ENCODE peak calls at places on chromosomes 1 and 21, in nine cellular contexts. One of them, this sample, is unnamed.
A peak's percentile ranks its signal among the peaks of the same experiment; 100 is the strongest.

GRCh38 chr21:42844411-42845113 is 34.8 kb downstream of the WDR4 start:
- DNase-seq in upper lobe of right lung: peak; percentile 88
- DNase-seq in uterus: no peak
- DNase-seq in astrocyte: no peak
- DNase-seq in right atrium auricular region: no peak
- DNase-seq in NT2/D1: no peak
- DNase-seq in H7: peak; percentile 42
- DNase-seq in MM.1S: no peak
- DNase-seq in BE2C: peak; percentile 6
- DNase-seq in this sample: peak; percentile 78

GRCh38 chr1:8379513-8380186 is 61.7 kb downstream of the SLC45A1 start:
- DNase-seq in upper lobe of right lung: no peak
- DNase-seq in uterus: peak; percentile 14
- DNase-seq in astrocyte: no peak
- DNase-seq in right atrium auricular region: no peak
- DNase-seq in NT2/D1: no peak
- DNase-seq in H7: peak; percentile 47
- DNase-seq in MM.1S: no peak
- DNase-seq in BE2C: no peak
- DNase-seq in this sample: no peak

GRCh38 chr1:8746554-8746953 is 70.9 kb downstream of the RERE start:
- DNase-seq in upper lobe of right lung: no peak
- DNase-seq in uterus: no peak
- DNase-seq in astrocyte: peak; percentile 35
- DNase-seq in right atrium auricular region: no peak
- DNase-seq in NT2/D1: no peak
- DNase-seq in H7: no peak
- DNase-seq in MM.1S: no peak
- DNase-seq in BE2C: no peak
- DNase-seq in this sample: no peak

GRCh38 chr1:17046043-17046657 is 7.7 kb downstream of the SDHB start:
- DNase-seq in upper lobe of right lung: no peak
- DNase-seq in uterus: no peak
- DNase-seq in astrocyte: peak; percentile 47
- DNase-seq in right atrium auricular region: no peak
- DNase-seq in NT2/D1: no peak
- DNase-seq in H7: peak; percentile 51
- DNase-seq in MM.1S: peak; percentile 47
- DNase-seq in BE2C: no peak
- DNase-seq in this sample: no peak

GRCh38 chr1:230568676-230569075 is 73.6 kb upstream of the COG2 start:
- DNase-seq in upper lobe of right lung: no peak
- DNase-seq in uterus: no peak
- DNase-seq in astrocyte: no peak
- DNase-seq in right atrium auricular region: no peak
- DNase-seq in NT2/D1: no peak
- DNase-seq in H7: no peak
- DNase-seq in MM.1S: no peak
- DNase-seq in BE2C: no peak
- DNase-seq in this sample: no peak

GRCh38 chr1:28056129-28056925 is 32.1 kb downstream of the EYA3 start:
- DNase-seq in upper lobe of right lung: no peak
- DNase-seq in uterus: no peak
- DNase-seq in astrocyte: peak; percentile 12
- DNase-seq in right atrium auricular region: no peak
- DNase-seq in NT2/D1: no peak
- DNase-seq in H7: no peak
- DNase-seq in MM.1S: no peak
- DNase-seq in BE2C: no peak
- DNase-seq in this sample: no peak

GRCh38 chr1:195550071-195550862 is 1058.0 kb downstream of the KCNT2 start:
- DNase-seq in upper lobe of right lung: no peak
- DNase-seq in uterus: no peak
- DNase-seq in astrocyte: no peak
- DNase-seq in right atrium auricular region: no peak
- DNase-seq in NT2/D1: no peak
- DNase-seq in H7: no peak
- DNase-seq in MM.1S: no peak
- DNase-seq in BE2C: no peak
- DNase-seq in this sample: no peak

GRCh38 chr1:97050501-97050900 is 328.9 kb downstream of the PTBP2 start:
- DNase-seq in upper lobe of right lung: no peak
- DNase-seq in uterus: no peak
- DNase-seq in astrocyte: peak; percentile 38
- DNase-seq in right atrium auricular region: no peak
- DNase-seq in NT2/D1: peak; percentile 5
- DNase-seq in H7: peak; percentile 24
- DNase-seq in MM.1S: no peak
- DNase-seq in BE2C: peak; percentile 47
- DNase-seq in this sample: no peak

GRCh38 chr1:184753608-184754478 is 815 bp downstream of the EDEM3 start:
- DNase-seq in upper lobe of right lung: peak; percentile 81
- DNase-seq in uterus: peak; percentile 19
- DNase-seq in astrocyte: peak; percentile 31
- DNase-seq in right atrium auricular region: peak; percentile 59
- DNase-seq in NT2/D1: no peak
- DNase-seq in H7: no peak
- DNase-seq in MM.1S: peak; percentile 49
- DNase-seq in BE2C: peak; percentile 66
- DNase-seq in this sample: peak; percentile 71

GRCh38 chr1:205286335-205286950 is 35.1 kb downstream of the NUAK2 start:
- DNase-seq in upper lobe of right lung: no peak
- DNase-seq in uterus: no peak
- DNase-seq in astrocyte: peak; percentile 82
- DNase-seq in right atrium auricular region: no peak
- DNase-seq in NT2/D1: no peak
- DNase-seq in H7: no peak
- DNase-seq in MM.1S: peak; percentile 95
- DNase-seq in BE2C: no peak
- DNase-seq in this sample: no peak

GRCh38 chr1:213274140-213274539 is 223.1 kb downstream of the RPS6KC1 start:
- DNase-seq in upper lobe of right lung: no peak
- DNase-seq in uterus: no peak
- DNase-seq in astrocyte: no peak
- DNase-seq in right atrium auricular region: no peak
- DNase-seq in NT2/D1: no peak
- DNase-seq in H7: no peak
- DNase-seq in MM.1S: peak; percentile 15
- DNase-seq in BE2C: no peak
- DNase-seq in this sample: no peak
- H3K36me3 ChIP-seq in upper lobe of right lung: no peaks in the 10 kb centered on the region
- H3K36me3 ChIP-seq in uterus: no peaks in the 10 kb centered on the region
- H3K36me3 ChIP-seq in astrocyte: no peaks in the 10 kb centered on the region
- H3K36me3 ChIP-seq in right atrium auricular region: peaks cover 18% of the 10 kb centered on the region
- H3K36me3 ChIP-seq in NT2/D1: peaks cover 5% of the 10 kb centered on the region
- H3K36me3 ChIP-seq in H7: no peaks in the 10 kb centered on the region
- H3K36me3 ChIP-seq in MM.1S: no peaks in the 10 kb centered on the region
- H3K36me3 ChIP-seq in BE2C: no peaks in the 10 kb centered on the region
- H3K36me3 ChIP-seq in this sample: peaks cover 8% of the 10 kb centered on the region

GRCh38 chr1:64163972-64164371 is 39.5 kb upstream of the UBE2U start:
- DNase-seq in upper lobe of right lung: no peak
- DNase-seq in uterus: no peak
- DNase-seq in astrocyte: peak; percentile 46
- DNase-seq in right atrium auricular region: no peak
- DNase-seq in NT2/D1: peak; percentile 39
- DNase-seq in H7: peak; percentile 19
- DNase-seq in MM.1S: no peak
- DNase-seq in BE2C: no peak
- DNase-seq in this sample: no peak
- H3K36me3 ChIP-seq in upper lobe of right lung: no peaks in the 10 kb centered on the region
- H3K36me3 ChIP-seq in uterus: no peaks in the 10 kb centered on the region
- H3K36me3 ChIP-seq in astrocyte: peaks cover 6% of the 10 kb centered on the region
- H3K36me3 ChIP-seq in right atrium auricular region: peaks cover 10% of the 10 kb centered on the region
- H3K36me3 ChIP-seq in NT2/D1: peaks cover 14% of the 10 kb centered on the region
- H3K36me3 ChIP-seq in H7: no peaks in the 10 kb centered on the region
- H3K36me3 ChIP-seq in MM.1S: no peaks in the 10 kb centered on the region
- H3K36me3 ChIP-seq in BE2C: peaks cover 3% of the 10 kb centered on the region
- H3K36me3 ChIP-seq in this sample: no peaks in the 10 kb centered on the region

GRCh38 chr1:112423207-112423606 is 27.2 kb downstream of the CTTNBP2NL start:
- DNase-seq in upper lobe of right lung: no peak
- DNase-seq in uterus: no peak
- DNase-seq in astrocyte: no peak
- DNase-seq in right atrium auricular region: no peak
- DNase-seq in NT2/D1: no peak
- DNase-seq in H7: no peak
- DNase-seq in MM.1S: no peak
- DNase-seq in BE2C: no peak
- DNase-seq in this sample: no peak

DNA sequence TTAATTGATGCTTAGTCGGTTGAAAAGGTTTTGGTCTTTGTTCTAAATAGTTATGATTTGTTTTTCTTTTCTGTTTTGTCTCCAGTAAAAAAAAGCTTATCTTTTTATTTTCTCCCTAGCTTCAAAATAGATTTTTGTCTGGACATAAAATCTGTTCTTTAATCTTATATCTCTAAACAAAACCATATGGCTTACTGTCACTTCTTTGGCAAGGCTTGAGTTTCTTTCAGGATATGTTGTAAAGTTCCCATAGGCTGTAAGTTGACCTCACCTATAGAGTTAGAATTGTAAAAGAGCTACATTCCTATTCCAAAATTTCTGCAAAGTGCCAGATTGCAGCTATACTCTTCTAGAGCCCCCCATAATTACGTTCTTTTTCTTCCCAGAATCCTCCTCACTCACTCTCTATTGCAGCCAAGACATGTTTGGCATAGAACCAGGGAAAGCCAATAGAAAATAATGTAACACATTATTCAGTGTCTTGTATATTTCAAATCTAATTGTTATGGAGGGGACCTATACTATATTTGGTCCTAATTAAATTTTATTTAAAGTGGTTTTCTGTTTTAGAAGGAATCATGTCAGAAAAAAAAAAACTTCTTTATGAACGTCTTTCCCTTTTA is 22.1 kb downstream of the CTTNBP2NL start:
- DNase-seq in upper lobe of right lung: no peak
- DNase-seq in uterus: no peak
- DNase-seq in astrocyte: no peak
- DNase-seq in right atrium auricular region: no peak
- DNase-seq in NT2/D1: no peak
- DNase-seq in H7: no peak
- DNase-seq in MM.1S: no peak
- DNase-seq in BE2C: no peak
- DNase-seq in this sample: no peak
- H3K36me3 ChIP-seq in upper lobe of right lung: peaks cover 52% of the 10 kb centered on the region
- H3K36me3 ChIP-seq in uterus: no peaks in the 10 kb centered on the region
- H3K36me3 ChIP-seq in astrocyte: peaks cover 31% of the 10 kb centered on the region
- H3K36me3 ChIP-seq in right atrium auricular region: peaks cover 17% of the 10 kb centered on the region
- H3K36me3 ChIP-seq in NT2/D1: peaks cover 71% of the 10 kb centered on the region
- H3K36me3 ChIP-seq in H7: peaks cover 2% of the 10 kb centered on the region
- H3K36me3 ChIP-seq in MM.1S: no peaks in the 10 kb centered on the region
- H3K36me3 ChIP-seq in BE2C: peaks cover 7% of the 10 kb centered on the region
- H3K36me3 ChIP-seq in this sample: peaks cover 47% of the 10 kb centered on the region

DNA sequence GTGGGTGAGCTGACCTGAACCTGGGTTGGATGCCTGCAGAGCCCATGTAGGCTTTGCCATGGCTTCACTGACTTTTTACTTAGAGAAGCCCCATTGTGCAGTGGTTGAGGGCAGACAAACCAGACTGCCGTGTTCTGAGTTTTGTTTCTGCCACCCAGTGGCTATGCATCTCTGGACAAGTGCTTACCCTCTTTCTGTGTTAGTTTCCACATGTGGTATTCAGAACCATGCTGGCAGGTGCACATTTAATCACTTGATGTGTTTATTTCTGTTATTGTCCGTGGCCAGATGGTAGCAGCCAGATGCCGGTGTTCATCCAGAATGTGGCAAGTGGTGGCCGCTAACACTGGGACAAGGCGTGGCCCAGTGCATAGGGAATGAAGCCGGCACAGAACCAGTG is 10.3 kb upstream of the PTPN7 start:
- DNase-seq in upper lobe of right lung: no peak
- DNase-seq in uterus: no peak
- DNase-seq in astrocyte: no peak
- DNase-seq in right atrium auricular region: no peak
- DNase-seq in NT2/D1: no peak
- DNase-seq in H7: no peak
- DNase-seq in MM.1S: no peak
- DNase-seq in BE2C: no peak
- DNase-seq in this sample: no peak
- H3K36me3 ChIP-seq in upper lobe of right lung: no peaks in the 10 kb centered on the region
- H3K36me3 ChIP-seq in uterus: no peaks in the 10 kb centered on the region
- H3K36me3 ChIP-seq in astrocyte: no peaks in the 10 kb centered on the region
- H3K36me3 ChIP-seq in right atrium auricular region: no peaks in the 10 kb centered on the region
- H3K36me3 ChIP-seq in NT2/D1: no peaks in the 10 kb centered on the region
- H3K36me3 ChIP-seq in H7: no peaks in the 10 kb centered on the region
- H3K36me3 ChIP-seq in MM.1S: no peaks in the 10 kb centered on the region
- H3K36me3 ChIP-seq in BE2C: no peaks in the 10 kb centered on the region
- H3K36me3 ChIP-seq in this sample: no peaks in the 10 kb centered on the region